ENCODE peak calls at places on chromosomes 1 and 21, in six cellular contexts. A is heart left ventricle, W is HCT116, I is endothelial cell of umbilical vein, Z is IMR-90, T is K562. J is an unnamed sample.

GRCh38 chr1:89274431-89274857 is 1.8 kb upstream of the GBP5 start:
- DNase-seq in Z (peak), W (no peak), I (no peak), T (no peak), A (no peak), J (no peak)

GRCh38 chr1:239184581-239185244 is 201.7 kb upstream of the CHRM3 start:
- DNase-seq in Z (no peak), I (no peak), W (no peak), A (no peak), T (no peak), J (no peak)

GRCh38 chr1:69221492-69221990 is 346.2 kb upstream of the LRRC7 start:
- DNase-seq in Z (no peak), A (no peak), W (no peak), T (no peak), I (no peak), J (no peak)

GRCh38 chr1:19775317-19775716 is 24.4 kb downstream of the TMCO4 start:
- DNase-seq in T (no peak), I (no peak), Z (no peak), W (no peak), A (no peak), J (no peak)

GRCh38 chr1:166972827-166973226 is 2.5 kb downstream of the ILDR2 start:
- DNase-seq in Z (no peak), T (no peak), W (no peak), I (no peak), A (no peak), J (no peak)

GRCh38 chr21:32378956-32379355 is 13.9 kb downstream of the URB1 start:
- DNase-seq in W (no peak), Z (no peak), A (no peak), T (no peak), I (no peak), J (no peak)

GRCh38 chr1:202131956-202132821 is 9.5 kb downstream of the GPR37L1 start:
- DNase-seq in Z (no peak), I (no peak), T (no peak), W (no peak), A (no peak), J (no peak)

GRCh38 chr1:181090653-181091126 is 2.2 kb downstream of the IER5 start:
- DNase-seq in W (no peak), T (peak), Z (no peak), A (no peak), I (peak), J (no peak)

GRCh38 chr1:231630558-231631205 is 4.1 kb downstream of the DISC1 start:
- DNase-seq in T (no peak), Z (peak), I (no peak), W (no peak), A (no peak), J (no peak)

GRCh38 chr1:42380617-42381423 is at the start of gene RIMKLA:
- DNase-seq in W (no peak), I (peak), T (peak), A (peak), Z (peak), J (no peak)

GRCh38 chr1:155324717-155325595 is 4.3 kb downstream of the RUSC1 start:
- DNase-seq in A (peak), T (peak), W (peak), I (peak), Z (peak), J (peak)

GRCh38 chr1:211612786-211613107 is 33.8 kb upstream of the SLC30A1 start:
- DNase-seq in T (no peak), W (no peak), I (no peak), A (no peak), Z (no peak), J (no peak)

GRCh38 chr1:43522776-43523480 is 7.8 kb upstream of the PTPRF start:
- DNase-seq in A (no peak), I (no peak), W (peak), Z (peak), T (peak), J (peak)

GRCh38 chr1:45995298-45995697 is 137.1 kb downstream of the PIK3R3 start:
- DNase-seq in T (no peak), I (no peak), Z (peak), A (no peak), W (no peak), J (no peak)

GRCh38 chr1:84702143-84702542 is 11.9 kb upstream of the SSX2IP start:
- DNase-seq in Z (no peak), W (no peak), A (no peak), I (no peak), T (no peak), J (no peak)

GRCh38 chr1:54803761-54804470 is 2.8 kb upstream of the TTC22 start:
- DNase-seq in T (no peak), Z (peak), I (no peak), W (no peak), A (no peak), J (peak)

GRCh38 chr1:41665962-41666917 is 181.8 kb upstream of the EDN2 start:
- DNase-seq in Z (no peak), T (no peak), I (no peak), A (no peak), W (no peak), J (no peak)

GRCh38 chr1:38784452-38785284 is 74.9 kb downstream of the RRAGC start:
- DNase-seq in T (peak), W (no peak), I (no peak), Z (no peak), A (no peak), J (no peak)

GRCh38 chr1:12594966-12595838 is 22.8 kb downstream of the DHRS3 start:
- DNase-seq in I (peak), Z (peak), W (no peak), A (peak), T (no peak), J (no peak)

GRCh38 chr1:237709355-237709754 is 181.4 kb downstream of the ZP4 start:
- DNase-seq in T (no peak), W (no peak), Z (no peak), A (no peak), I (no peak), J (no peak)

GRCh38 chr21:43734131-43734634 is 15.3 kb downstream of the PDXK start:
- DNase-seq in I (no peak), W (no peak), Z (no peak), T (no peak), A (no peak), J (no peak)

GRCh38 chr21:46052703-46053651 is 44.9 kb upstream of the COL6A2 start:
- DNase-seq in A (no peak), I (no peak), Z (peak), T (no peak), W (peak), J (peak)

GRCh38 chr1:41842282-41842681 is 76.4 kb downstream of the HIVEP3 start:
- DNase-seq in W (no peak), T (no peak), Z (no peak), I (no peak), A (no peak), J (no peak)

GRCh38 chr1:29517251-29518080 is 281.1 kb downstream of the PTPRU start:
- DNase-seq in T (no peak), W (no peak), Z (no peak), A (no peak), I (no peak), J (no peak)

GRCh38 chr1:19689131-19689757 is 24.6 kb downstream of the HTR6 start:
- DNase-seq in A (no peak), I (no peak), T (no peak), Z (no peak), W (no peak), J (no peak)

GRCh38 chr1:156172696-156173470 is 19.5 kb downstream of the SEMA4A start:
- DNase-seq in T (peak), A (no peak), Z (no peak), I (no peak), W (no peak), J (no peak)

GRCh38 chr1:220734571-220735326 is 13.4 kb upstream of the MTARC2 start:
- DNase-seq in T (no peak), A (no peak), Z (peak), I (peak), W (no peak), J (peak)

GRCh38 chr1:150560986-150561829 is 12.0 kb downstream of the ADAMTSL4 start:
- DNase-seq in Z (peak), I (peak), A (peak), T (peak), W (peak), J (peak)

GRCh38 chr1:77987942-77988341 is 9.1 kb upstream of the FUBP1 start:
- DNase-seq in A (no peak), T (no peak), I (no peak), Z (no peak), W (no peak), J (no peak)

GRCh38 chr1:32413507-32414185 is 19.4 kb upstream of the BSDC1 start:
- DNase-seq in I (peak), W (peak), A (no peak), T (peak), Z (peak), J (peak)

GRCh38 chr1:225771661-225772322 is 5.8 kb upstream of the SRP9 start:
- DNase-seq in W (no peak), I (no peak), A (no peak), T (no peak), Z (no peak), J (no peak)

GRCh38 chr1:31366796-31367195 is 6.1 kb downstream of the FABP3 start:
- DNase-seq in I (no peak), Z (no peak), T (no peak), W (no peak), A (no peak), J (no peak)

GRCh38 chr1:202659974-202660373 is 50.3 kb downstream of the SYT2 start:
- DNase-seq in T (no peak), Z (no peak), I (no peak), W (no peak), A (no peak), J (no peak)

GRCh38 chr1:205512059-205513045 is 7.9 kb downstream of the CDK18 start:
- DNase-seq in I (no peak), A (no peak), W (no peak), Z (peak), T (no peak), J (peak)

GRCh38 chr1:241464985-241465384 is 54.6 kb downstream of the FH start:
- DNase-seq in A (no peak), Z (no peak), I (no peak), T (no peak), W (no peak), J (no peak)

GRCh38 chr1:183191833-183192232 is 5.8 kb downstream of the LAMC2 start:
- DNase-seq in W (no peak), I (peak), A (no peak), Z (peak), T (no peak), J (peak)

GRCh38 chr1:223887724-223888428 is 42.1 kb upstream of the TP53BP2 start:
- DNase-seq in T (no peak), A (no peak), W (peak), I (peak), Z (peak), J (peak)

GRCh38 chr1:5513891-5514515 is 478.2 kb downstream of the NPHP4 start:
- DNase-seq in I (no peak), A (no peak), W (no peak), Z (no peak), T (no peak), J (no peak)

GRCh38 chr1:76635784-76636183 is 231.5 kb upstream of the ST6GALNAC5 start:
- DNase-seq in Z (no peak), A (no peak), I (no peak), W (no peak), T (no peak), J (no peak)

DNA sequence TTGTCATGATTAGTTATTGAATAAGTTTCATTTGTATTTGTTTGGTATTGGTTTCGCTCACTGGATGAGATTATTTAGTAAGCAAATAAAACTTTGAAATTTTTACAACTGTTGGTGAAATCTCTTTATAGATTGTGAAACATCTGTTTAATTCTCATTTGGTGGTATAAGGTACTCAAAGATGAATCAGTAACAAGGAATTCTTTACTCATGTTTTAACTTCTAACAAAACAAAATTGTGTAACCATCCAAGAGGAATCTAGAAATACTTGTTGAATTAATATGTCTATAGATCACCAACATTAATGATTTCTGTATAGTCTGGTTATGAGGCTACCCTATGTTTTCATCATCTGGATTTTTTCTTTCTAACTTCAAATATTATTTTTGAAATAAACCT is 62.8 kb upstream of the USP25 start:
- DNase-seq in T (no peak), Z (peak), I (no peak), W (no peak), A (no peak), J (peak)
- TF ChIP-seq POLR2A in T (no peak), Z (no peak), I (no peak), W (no peak), A (no peak), J (no peak)

GRCh38 chr1:22831729-22832413 is 121.2 kb downstream of the EPHB2 start:
- DNase-seq in Z (peak), T (no peak), A (peak), W (peak), I (peak), J (peak)
- TF ChIP-seq POLR2A in Z (no peak), T (no peak), A (no peak), W (no peak), I (no peak), J (no peak)

DNA sequence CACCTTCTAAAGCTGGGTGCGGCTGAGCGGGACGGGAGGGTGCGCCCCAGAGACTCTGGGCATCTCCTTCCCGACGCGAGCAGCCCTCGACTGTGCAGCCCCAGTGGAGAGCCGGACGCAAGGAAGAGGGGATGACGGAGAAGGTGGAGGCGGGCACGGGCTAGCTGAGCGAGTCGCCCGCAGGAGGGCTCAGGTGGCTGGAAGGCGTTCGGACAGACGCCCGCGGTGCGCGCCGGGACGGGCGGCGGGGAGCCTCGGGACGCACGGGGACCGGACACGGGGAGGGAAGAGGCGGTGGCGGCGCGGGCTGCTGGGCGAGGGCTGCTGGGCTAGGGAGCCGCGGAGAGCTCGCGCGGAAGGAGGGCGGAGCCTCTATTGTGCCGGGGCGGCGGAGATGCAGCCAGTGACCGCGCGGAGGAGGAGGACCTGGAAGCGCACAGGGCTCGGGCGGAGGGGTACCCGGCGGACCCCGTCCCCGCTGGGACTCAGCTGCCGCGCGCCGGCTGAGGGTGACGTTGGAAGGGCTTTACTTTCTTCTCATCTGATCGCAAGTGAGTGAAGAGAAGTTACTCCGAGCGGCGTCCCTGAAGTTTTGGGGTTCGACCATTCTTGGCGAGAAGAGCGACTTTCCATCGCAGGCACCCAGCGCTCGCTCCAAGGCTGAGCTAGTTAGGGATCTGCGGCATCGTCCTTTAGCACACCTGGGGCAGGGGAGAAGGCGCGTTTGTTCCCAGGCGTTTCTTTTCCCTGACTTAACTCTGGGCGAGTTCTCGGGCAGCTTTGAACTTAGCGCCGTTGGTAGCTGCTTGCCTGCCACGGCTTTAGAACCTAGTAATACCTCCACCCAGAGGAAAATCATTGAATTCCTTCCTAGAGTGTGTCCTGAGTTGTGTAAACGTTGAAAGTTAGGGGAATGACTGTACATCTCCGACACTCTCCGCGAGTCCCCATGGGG is at the start of gene OLFML2B:
- DNase-seq in I (peak), T (peak), W (peak), Z (peak), A (peak), J (peak)
- TF ChIP-seq POLR2A in I (no peak), T (no peak), W (no peak), Z (no peak), A (no peak), J (peak)

GRCh38 chr1:204075116-204075636 is 2.3 kb downstream of the SOX13 start:
- DNase-seq in Z (no peak), W (no peak), A (no peak), I (no peak), T (no peak), J (no peak)

GRCh38 chr1:204073837-204074273 is 940 bp downstream of the SOX13 start:
- DNase-seq in I (no peak), W (no peak), Z (no peak), T (no peak), A (no peak), J (no peak)

GRCh38 chr1:204070895-204071294 is 2.0 kb upstream of the SOX13 start:
- DNase-seq in I (no peak), T (no peak), Z (no peak), A (no peak), W (no peak), J (no peak)

GRCh38 chr1:204074274-204075115 is 1.6 kb downstream of the SOX13 start:
- DNase-seq in A (peak), Z (peak), T (no peak), W (no peak), I (peak), J (peak)

GRCh38 chr1:204072951-204073836 is at the start of gene SOX13:
- DNase-seq in T (peak), Z (peak), I (peak), A (peak), W (peak), J (peak)
- TF ChIP-seq POLR2A in T (no peak), Z (peak), I (peak), A (no peak), W (peak), J (peak)

GRCh38 chr1:17089496-17089895 is 29.8 kb downstream of the PADI2 start:
- DNase-seq in Z (no peak), A (no peak), T (no peak), I (no peak), W (no peak), J (no peak)

GRCh38 chr1:17093822-17094393 is 25.3 kb downstream of the PADI2 start:
- DNase-seq in Z (no peak), T (no peak), W (no peak), A (no peak), I (no peak), J (no peak)

GRCh38 chr1:17090844-17091243 is 28.4 kb downstream of the PADI2 start:
- DNase-seq in W (no peak), T (no peak), I (no peak), A (no peak), Z (no peak), J (peak)

GRCh38 chr1:17094664-17095063 is 24.6 kb downstream of the PADI2 start:
- DNase-seq in A (no peak), Z (peak), W (no peak), T (no peak), I (no peak), J (no peak)

DNA sequence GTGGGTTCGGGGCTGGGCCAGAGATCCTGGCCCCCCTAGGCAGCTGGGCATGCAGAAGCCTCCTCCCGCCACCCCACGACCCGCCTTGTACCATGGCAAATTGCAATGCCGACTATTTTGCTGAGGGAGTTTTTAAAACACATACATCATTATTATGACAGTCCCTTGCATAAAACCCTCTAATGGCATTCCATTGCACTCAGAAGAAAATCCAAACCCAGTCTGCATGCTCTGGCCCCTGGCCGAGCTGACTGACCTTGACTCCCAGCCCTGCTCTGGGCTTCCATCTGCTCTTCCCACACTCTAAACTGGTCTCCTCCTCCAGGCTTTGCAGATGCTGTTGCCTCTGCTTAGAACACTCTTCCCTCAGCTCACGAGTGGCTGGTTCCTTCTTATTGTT is 28.0 kb downstream of the PADI2 start:
- DNase-seq in T (no peak), Z (no peak), I (no peak), W (no peak), A (no peak), J (no peak)
- TF ChIP-seq POLR2A in T (no peak), Z (no peak), I (no peak), W (no peak), A (no peak), J (no peak)

GRCh38 chr1:21956720-21957552 is 19.8 kb upstream of the HSPG2 start:
- DNase-seq in T (peak), I (peak), W (no peak), A (peak), Z (peak), J (peak)
- TF ChIP-seq POLR2A in T (no peak), I (no peak), W (no peak), A (no peak), Z (no peak), J (no peak)

J was measured in H54.